ENCODE peak calls at places on chromosome 1, in ten cellular contexts. One of them, this sample, is unnamed.

GRCh38 chr1:200245492-200245891 is 164.3 kb downstream of the ZNF281 start:
- DNase-seq in IMR-90: peak
- DNase-seq in fibroblast of the aortic adventitia: peak
- DNase-seq in neural crest cell: no peak
- DNase-seq in heart right ventricle: peak
- DNase-seq in body of pancreas: peak
- DNase-seq in omental fat pad: no peak
- DNase-seq in nephron progenitor cell: no peak
- DNase-seq in AG09319: no peak
- DNase-seq in Caco-2: no peak
- DNase-seq in this sample: no peak

GRCh38 chr1:21607549-21608529 is 61.3 kb downstream of the RAP1GAP start:
- DNase-seq in IMR-90: peak
- DNase-seq in fibroblast of the aortic adventitia: peak
- DNase-seq in neural crest cell: peak
- DNase-seq in heart right ventricle: peak
- DNase-seq in body of pancreas: peak
- DNase-seq in omental fat pad: peak
- DNase-seq in nephron progenitor cell: peak
- DNase-seq in AG09319: peak
- DNase-seq in Caco-2: peak
- DNase-seq in this sample: peak

GRCh38 chr1:19860418-19860817 is 21.8 kb upstream of the OTUD3 start:
- DNase-seq in IMR-90: no peak
- DNase-seq in fibroblast of the aortic adventitia: no peak
- DNase-seq in neural crest cell: no peak
- DNase-seq in heart right ventricle: no peak
- DNase-seq in body of pancreas: no peak
- DNase-seq in omental fat pad: no peak
- DNase-seq in nephron progenitor cell: no peak
- DNase-seq in AG09319: no peak
- DNase-seq in Caco-2: no peak
- DNase-seq in this sample: no peak

GRCh38 chr1:66271904-66272254 is 262.1 kb upstream of the SGIP1 start:
- DNase-seq in IMR-90: peak
- DNase-seq in fibroblast of the aortic adventitia: peak
- DNase-seq in neural crest cell: no peak
- DNase-seq in heart right ventricle: peak
- DNase-seq in body of pancreas: peak
- DNase-seq in omental fat pad: no peak
- DNase-seq in nephron progenitor cell: no peak
- DNase-seq in AG09319: no peak
- DNase-seq in Caco-2: no peak
- DNase-seq in this sample: no peak

GRCh38 chr1:234515411-234515810 is 36.4 kb upstream of the TARBP1 start:
- DNase-seq in IMR-90: peak
- DNase-seq in fibroblast of the aortic adventitia: peak
- DNase-seq in neural crest cell: no peak
- DNase-seq in heart right ventricle: no peak
- DNase-seq in body of pancreas: no peak
- DNase-seq in omental fat pad: no peak
- DNase-seq in nephron progenitor cell: no peak
- DNase-seq in AG09319: no peak
- DNase-seq in Caco-2: no peak
- DNase-seq in this sample: no peak

GRCh38 chr1:93999806-94000205 is 90.6 kb upstream of the GCLM start:
- DNase-seq in IMR-90: no peak
- DNase-seq in fibroblast of the aortic adventitia: no peak
- DNase-seq in neural crest cell: no peak
- DNase-seq in heart right ventricle: no peak
- DNase-seq in body of pancreas: no peak
- DNase-seq in omental fat pad: no peak
- DNase-seq in nephron progenitor cell: no peak
- DNase-seq in AG09319: no peak
- DNase-seq in Caco-2: no peak
- DNase-seq in this sample: no peak

GRCh38 chr1:164561007-164561406 is 2.0 kb downstream of the PBX1 start:
- DNase-seq in IMR-90: no peak
- DNase-seq in fibroblast of the aortic adventitia: peak
- DNase-seq in neural crest cell: no peak
- DNase-seq in heart right ventricle: no peak
- DNase-seq in body of pancreas: no peak
- DNase-seq in omental fat pad: no peak
- DNase-seq in nephron progenitor cell: no peak
- DNase-seq in AG09319: no peak
- DNase-seq in Caco-2: no peak
- DNase-seq in this sample: no peak

GRCh38 chr1:119000371-119001180 is 12.4 kb upstream of the TBX15 start:
- DNase-seq in IMR-90: no peak
- DNase-seq in fibroblast of the aortic adventitia: no peak
- DNase-seq in neural crest cell: no peak
- DNase-seq in heart right ventricle: peak
- DNase-seq in body of pancreas: no peak
- DNase-seq in omental fat pad: no peak
- DNase-seq in nephron progenitor cell: no peak
- DNase-seq in AG09319: no peak
- DNase-seq in Caco-2: no peak
- DNase-seq in this sample: no peak

GRCh38 chr1:3940911-3941310 is 40.8 kb upstream of the C1orf174 start:
- DNase-seq in IMR-90: no peak
- DNase-seq in fibroblast of the aortic adventitia: no peak
- DNase-seq in neural crest cell: no peak
- DNase-seq in heart right ventricle: no peak
- DNase-seq in body of pancreas: no peak
- DNase-seq in omental fat pad: no peak
- DNase-seq in nephron progenitor cell: no peak
- DNase-seq in AG09319: no peak
- DNase-seq in Caco-2: no peak
- DNase-seq in this sample: no peak

GRCh38 chr1:15116966-15117365 is 36.6 kb upstream of the TMEM51 start:
- DNase-seq in IMR-90: no peak
- DNase-seq in fibroblast of the aortic adventitia: no peak
- DNase-seq in neural crest cell: no peak
- DNase-seq in heart right ventricle: no peak
- DNase-seq in body of pancreas: peak
- DNase-seq in omental fat pad: no peak
- DNase-seq in nephron progenitor cell: no peak
- DNase-seq in AG09319: no peak
- DNase-seq in Caco-2: no peak
- DNase-seq in this sample: no peak

GRCh38 chr1:204348722-204349121 is 11.0 kb downstream of the PLEKHA6 start:
- DNase-seq in IMR-90: peak
- DNase-seq in fibroblast of the aortic adventitia: peak
- DNase-seq in neural crest cell: peak
- DNase-seq in heart right ventricle: peak
- DNase-seq in body of pancreas: peak
- DNase-seq in omental fat pad: no peak
- DNase-seq in nephron progenitor cell: peak
- DNase-seq in AG09319: peak
- DNase-seq in Caco-2: peak
- DNase-seq in this sample: no peak

GRCh38 chr1:232457607-232458006 is 172.3 kb downstream of the SIPA1L2 start:
- DNase-seq in IMR-90: no peak
- DNase-seq in fibroblast of the aortic adventitia: no peak
- DNase-seq in neural crest cell: no peak
- DNase-seq in heart right ventricle: no peak
- DNase-seq in body of pancreas: no peak
- DNase-seq in omental fat pad: no peak
- DNase-seq in nephron progenitor cell: no peak
- DNase-seq in AG09319: no peak
- DNase-seq in Caco-2: no peak
- DNase-seq in this sample: no peak

GRCh38 chr1:162548170-162548569 is 13.4 kb upstream of the UAP1 start:
- DNase-seq in IMR-90: peak
- DNase-seq in fibroblast of the aortic adventitia: peak
- DNase-seq in neural crest cell: no peak
- DNase-seq in heart right ventricle: no peak
- DNase-seq in body of pancreas: peak
- DNase-seq in omental fat pad: no peak
- DNase-seq in nephron progenitor cell: no peak
- DNase-seq in AG09319: no peak
- DNase-seq in Caco-2: no peak
- DNase-seq in this sample: no peak

GRCh38 chr1:155072531-155073289 is 5.9 kb upstream of the EFNA3 start:
- DNase-seq in IMR-90: no peak
- DNase-seq in fibroblast of the aortic adventitia: no peak
- DNase-seq in neural crest cell: no peak
- DNase-seq in heart right ventricle: no peak
- DNase-seq in body of pancreas: no peak
- DNase-seq in omental fat pad: no peak
- DNase-seq in nephron progenitor cell: no peak
- DNase-seq in AG09319: no peak
- DNase-seq in Caco-2: no peak
- DNase-seq in this sample: no peak

GRCh38 chr1:178241837-178242236 is 147.9 kb downstream of the RASAL2 start:
- DNase-seq in IMR-90: no peak
- DNase-seq in fibroblast of the aortic adventitia: no peak
- DNase-seq in neural crest cell: no peak
- DNase-seq in heart right ventricle: no peak
- DNase-seq in body of pancreas: no peak
- DNase-seq in omental fat pad: no peak
- DNase-seq in nephron progenitor cell: no peak
- DNase-seq in AG09319: no peak
- DNase-seq in Caco-2: no peak
- DNase-seq in this sample: no peak
- TF ChIP-seq CTCF in IMR-90: peak
- TF ChIP-seq CTCF in fibroblast of the aortic adventitia: peak
- TF ChIP-seq CTCF in neural crest cell: peak
- TF ChIP-seq CTCF in heart right ventricle: no peak
- TF ChIP-seq CTCF in body of pancreas: no peak
- TF ChIP-seq CTCF in omental fat pad: no peak
- TF ChIP-seq CTCF in nephron progenitor cell: peak
- TF ChIP-seq CTCF in AG09319: no peak
- TF ChIP-seq CTCF in Caco-2: no peak
- TF ChIP-seq CTCF in this sample: no peak

GRCh38 chr1:152870831-152871730 is 7.0 kb upstream of the SMCP start:
- DNase-seq in IMR-90: peak
- DNase-seq in fibroblast of the aortic adventitia: peak
- DNase-seq in neural crest cell: no peak
- DNase-seq in heart right ventricle: no peak
- DNase-seq in body of pancreas: peak
- DNase-seq in omental fat pad: no peak
- DNase-seq in nephron progenitor cell: peak
- DNase-seq in AG09319: no peak
- DNase-seq in Caco-2: no peak
- DNase-seq in this sample: no peak

GRCh38 chr1:152873495-152873894 is 4.6 kb upstream of the SMCP start:
- DNase-seq in IMR-90: peak
- DNase-seq in fibroblast of the aortic adventitia: peak
- DNase-seq in neural crest cell: no peak
- DNase-seq in heart right ventricle: no peak
- DNase-seq in body of pancreas: no peak
- DNase-seq in omental fat pad: no peak
- DNase-seq in nephron progenitor cell: no peak
- DNase-seq in AG09319: no peak
- DNase-seq in Caco-2: no peak
- DNase-seq in this sample: no peak

GRCh38 chr1:152869808-152870419 is 8.2 kb upstream of the SMCP start:
- DNase-seq in IMR-90: peak
- DNase-seq in fibroblast of the aortic adventitia: peak
- DNase-seq in neural crest cell: peak
- DNase-seq in heart right ventricle: peak
- DNase-seq in body of pancreas: peak
- DNase-seq in omental fat pad: peak
- DNase-seq in nephron progenitor cell: peak
- DNase-seq in AG09319: peak
- DNase-seq in Caco-2: peak
- DNase-seq in this sample: peak

GRCh38 chr1:152876827-152877226 is 1.3 kb upstream of the SMCP start:
- DNase-seq in IMR-90: no peak
- DNase-seq in fibroblast of the aortic adventitia: no peak
- DNase-seq in neural crest cell: no peak
- DNase-seq in heart right ventricle: no peak
- DNase-seq in body of pancreas: no peak
- DNase-seq in omental fat pad: no peak
- DNase-seq in nephron progenitor cell: no peak
- DNase-seq in AG09319: no peak
- DNase-seq in Caco-2: no peak
- DNase-seq in this sample: no peak

GRCh38 chr1:152871731-152872126 is 6.4 kb upstream of the SMCP start:
- DNase-seq in IMR-90: no peak
- DNase-seq in fibroblast of the aortic adventitia: no peak
- DNase-seq in neural crest cell: no peak
- DNase-seq in heart right ventricle: no peak
- DNase-seq in body of pancreas: no peak
- DNase-seq in omental fat pad: no peak
- DNase-seq in nephron progenitor cell: no peak
- DNase-seq in AG09319: no peak
- DNase-seq in Caco-2: no peak
- DNase-seq in this sample: no peak
- TF ChIP-seq CTCF in IMR-90: no peak
- TF ChIP-seq CTCF in fibroblast of the aortic adventitia: no peak
- TF ChIP-seq CTCF in neural crest cell: no peak
- TF ChIP-seq CTCF in heart right ventricle: no peak
- TF ChIP-seq CTCF in body of pancreas: no peak
- TF ChIP-seq CTCF in omental fat pad: no peak
- TF ChIP-seq CTCF in nephron progenitor cell: no peak
- TF ChIP-seq CTCF in AG09319: no peak
- TF ChIP-seq CTCF in Caco-2: no peak
- TF ChIP-seq CTCF in this sample: no peak

DNA sequence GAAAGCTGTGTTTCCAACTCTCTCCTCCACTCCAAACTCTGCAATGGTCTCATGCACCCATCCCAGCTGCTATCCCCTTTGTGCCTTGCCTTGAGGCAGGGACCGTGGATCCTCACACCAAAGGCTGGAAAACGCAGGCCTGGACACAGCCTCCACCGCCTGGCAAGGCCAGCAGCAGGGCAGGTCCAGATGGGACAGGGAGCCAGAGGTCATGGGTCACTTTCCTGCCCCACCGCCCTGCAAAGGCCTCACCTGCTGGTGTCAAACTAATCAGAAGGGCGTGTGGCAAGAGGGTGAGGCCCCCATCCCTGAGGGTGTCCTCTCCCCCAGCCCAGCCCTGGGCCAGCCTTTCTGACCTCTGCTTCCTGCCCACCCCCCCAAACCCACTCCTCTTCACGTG is 106.3 kb downstream of the PAX7 start:
- DNase-seq in IMR-90: no peak
- DNase-seq in fibroblast of the aortic adventitia: no peak
- DNase-seq in neural crest cell: no peak
- DNase-seq in heart right ventricle: no peak
- DNase-seq in body of pancreas: no peak
- DNase-seq in omental fat pad: no peak
- DNase-seq in nephron progenitor cell: no peak
- DNase-seq in AG09319: no peak
- DNase-seq in Caco-2: no peak
- DNase-seq in this sample: no peak
- TF ChIP-seq CTCF in IMR-90: no peak
- TF ChIP-seq CTCF in fibroblast of the aortic adventitia: no peak
- TF ChIP-seq CTCF in neural crest cell: no peak
- TF ChIP-seq CTCF in heart right ventricle: no peak
- TF ChIP-seq CTCF in body of pancreas: no peak
- TF ChIP-seq CTCF in omental fat pad: no peak
- TF ChIP-seq CTCF in nephron progenitor cell: no peak
- TF ChIP-seq CTCF in AG09319: no peak
- TF ChIP-seq CTCF in Caco-2: no peak
- TF ChIP-seq CTCF in this sample: no peak

GRCh38 chr1:90710579-90711536 is 6.2 kb downstream of the BARHL2 start:
- DNase-seq in IMR-90: no peak
- DNase-seq in fibroblast of the aortic adventitia: no peak
- DNase-seq in neural crest cell: no peak
- DNase-seq in heart right ventricle: no peak
- DNase-seq in body of pancreas: no peak
- DNase-seq in omental fat pad: no peak
- DNase-seq in nephron progenitor cell: peak
- DNase-seq in AG09319: no peak
- DNase-seq in Caco-2: no peak
- DNase-seq in this sample: no peak
- TF ChIP-seq CTCF in IMR-90: no peak
- TF ChIP-seq CTCF in fibroblast of the aortic adventitia: no peak
- TF ChIP-seq CTCF in neural crest cell: no peak
- TF ChIP-seq CTCF in heart right ventricle: no peak
- TF ChIP-seq CTCF in body of pancreas: no peak
- TF ChIP-seq CTCF in omental fat pad: no peak
- TF ChIP-seq CTCF in nephron progenitor cell: no peak
- TF ChIP-seq CTCF in AG09319: no peak
- TF ChIP-seq CTCF in Caco-2: no peak
- TF ChIP-seq CTCF in this sample: no peak

This sample was measured in activated B cell treated with CpG ODN at 0.5 μM for 24 hours.